ENCODE peak calls at places on chromosomes 6 and 20, in five cellular contexts. One of them, this sample, is unnamed.

GRCh38 chr6:5109436-5109835 is 24.3 kb downstream of the PPP1R3G start:
- DNase-seq in lower lobe of right lung: no peak
- DNase-seq in sigmoid colon: peak; percentile 39
- DNase-seq in body of pancreas: no peak
- DNase-seq in GM23248: no peak
- DNase-seq in this sample: no peak

GRCh38 chr6:125346143-125346925 is 44.6 kb upstream of the HDDC2 start:
- DNase-seq in lower lobe of right lung: no peak
- DNase-seq in sigmoid colon: no peak
- DNase-seq in body of pancreas: no peak
- DNase-seq in GM23248: no peak
- DNase-seq in this sample: no peak

GRCh38 chr6:119749341-119749740 is 399.8 kb upstream of the MAN1A1 start:
- DNase-seq in lower lobe of right lung: no peak
- DNase-seq in sigmoid colon: no peak
- DNase-seq in body of pancreas: no peak
- DNase-seq in GM23248: no peak
- DNase-seq in this sample: no peak

GRCh38 chr6:22828179-22829062 is 259.1 kb downstream of the HDGFL1 start:
- DNase-seq in lower lobe of right lung: no peak
- DNase-seq in sigmoid colon: no peak
- DNase-seq in body of pancreas: peak; percentile 62
- DNase-seq in GM23248: peak; percentile 91
- DNase-seq in this sample: no peak

GRCh38 chr6:10424005-10424404 is 9.1 kb upstream of the TFAP2A start:
- DNase-seq in lower lobe of right lung: no peak
- DNase-seq in sigmoid colon: no peak
- DNase-seq in body of pancreas: no peak
- DNase-seq in GM23248: no peak
- DNase-seq in this sample: no peak

GRCh38 chr20:1427457-1428054 is 34.7 kb upstream of the FKBP1A start:
- DNase-seq in lower lobe of right lung: no peak
- DNase-seq in sigmoid colon: no peak
- DNase-seq in body of pancreas: no peak
- DNase-seq in GM23248: peak; percentile 18
- DNase-seq in this sample: no peak

GRCh38 chr6:27188206-27188884 is 59.2 kb upstream of the PRSS16 start:
- DNase-seq in lower lobe of right lung: peak; percentile 59
- DNase-seq in sigmoid colon: peak; percentile 76
- DNase-seq in body of pancreas: peak; percentile 46
- DNase-seq in GM23248: peak; percentile 91
- DNase-seq in this sample: no peak

GRCh38 chr6:141133346-141133745 is 999.4 kb upstream of the GJE1 start:
- DNase-seq in lower lobe of right lung: no peak
- DNase-seq in sigmoid colon: no peak
- DNase-seq in body of pancreas: no peak
- DNase-seq in GM23248: no peak
- DNase-seq in this sample: no peak

GRCh38 chr20:35884541-35884865 is 69.8 kb downstream of the SCAND1 start:
- DNase-seq in lower lobe of right lung: no peak
- DNase-seq in sigmoid colon: no peak
- DNase-seq in body of pancreas: no peak
- DNase-seq in GM23248: no peak
- DNase-seq in this sample: no peak

GRCh38 chr20:2108987-2109386 is 7.4 kb downstream of the STK35 start:
- DNase-seq in lower lobe of right lung: no peak
- DNase-seq in sigmoid colon: no peak
- DNase-seq in body of pancreas: no peak
- DNase-seq in GM23248: peak; percentile 90
- DNase-seq in this sample: no peak

GRCh38 chr20:25090492-25091429 is 8.8 kb upstream of the VSX1 start:
- DNase-seq in lower lobe of right lung: no peak
- DNase-seq in sigmoid colon: no peak
- DNase-seq in body of pancreas: no peak
- DNase-seq in GM23248: no peak
- DNase-seq in this sample: peak; percentile 39

GRCh38 chr6:66913657-66914056 is 1206.6 kb upstream of the EYS start:
- DNase-seq in lower lobe of right lung: no peak
- DNase-seq in sigmoid colon: no peak
- DNase-seq in body of pancreas: no peak
- DNase-seq in GM23248: no peak
- DNase-seq in this sample: no peak

GRCh38 chr20:3749689-3750639 is 17.5 kb downstream of the HSPA12B start:
- DNase-seq in lower lobe of right lung: peak; percentile 63
- DNase-seq in sigmoid colon: peak; percentile 66
- DNase-seq in body of pancreas: peak; percentile 58
- DNase-seq in GM23248: no peak
- DNase-seq in this sample: no peak

GRCh38 chr20:50115591-50116367 is 2.8 kb upstream of the UBE2V1 start:
- DNase-seq in lower lobe of right lung: peak; percentile 97
- DNase-seq in sigmoid colon: peak; percentile 99
- DNase-seq in body of pancreas: peak; percentile 97
- DNase-seq in GM23248: peak; percentile 100
- DNase-seq in this sample: peak; percentile 100

GRCh38 chr6:144033816-144034540 is 25.9 kb upstream of the PLAGL1 start:
- DNase-seq in lower lobe of right lung: no peak
- DNase-seq in sigmoid colon: no peak
- DNase-seq in body of pancreas: no peak
- DNase-seq in GM23248: peak; percentile 94
- DNase-seq in this sample: no peak

GRCh38 chr20:9886227-9886626 is 47.4 kb upstream of the PAK5 start:
- DNase-seq in lower lobe of right lung: no peak
- DNase-seq in sigmoid colon: no peak
- DNase-seq in body of pancreas: no peak
- DNase-seq in GM23248: peak; percentile 2
- DNase-seq in this sample: no peak

GRCh38 chr6:156205678-156206077 is 571.5 kb upstream of the ARID1B start:
- DNase-seq in lower lobe of right lung: no peak
- DNase-seq in sigmoid colon: no peak
- DNase-seq in body of pancreas: no peak
- DNase-seq in GM23248: no peak
- DNase-seq in this sample: no peak

GRCh38 chr6:111997078-111997862 is 56.6 kb upstream of the CCN6 start:
- DNase-seq in lower lobe of right lung: peak; percentile 83
- DNase-seq in sigmoid colon: peak; percentile 93
- DNase-seq in body of pancreas: peak; percentile 73
- DNase-seq in GM23248: peak; percentile 89
- DNase-seq in this sample: peak; percentile 83

GRCh38 chr20:21693322-21693721 is 12.1 kb upstream of the PAX1 start:
- DNase-seq in lower lobe of right lung: no peak
- DNase-seq in sigmoid colon: no peak
- DNase-seq in body of pancreas: no peak
- DNase-seq in GM23248: no peak
- DNase-seq in this sample: no peak

GRCh38 chr6:55082021-55082420 is 92.3 kb upstream of the HCRTR2 start:
- DNase-seq in lower lobe of right lung: no peak
- DNase-seq in sigmoid colon: no peak
- DNase-seq in body of pancreas: no peak
- DNase-seq in GM23248: no peak
- DNase-seq in this sample: no peak

GRCh38 chr6:13014551-13015378 is 298.2 kb downstream of the PHACTR1 start:
- DNase-seq in lower lobe of right lung: peak; percentile 62
- DNase-seq in sigmoid colon: no peak
- DNase-seq in body of pancreas: peak; percentile 68
- DNase-seq in GM23248: peak; percentile 22
- DNase-seq in this sample: no peak

GRCh38 chr6:354631-355280 is 36.8 kb upstream of the IRF4 start:
- DNase-seq in lower lobe of right lung: peak; percentile 49
- DNase-seq in sigmoid colon: peak; percentile 63
- DNase-seq in body of pancreas: no peak
- DNase-seq in GM23248: no peak
- DNase-seq in this sample: no peak

GRCh38 chr20:44807051-44807683 is 3.2 kb downstream of the RIMS4 start:
- DNase-seq in lower lobe of right lung: no peak
- DNase-seq in sigmoid colon: no peak
- DNase-seq in body of pancreas: no peak
- DNase-seq in GM23248: no peak
- DNase-seq in this sample: peak; percentile 73

GRCh38 chr20:44803383-44803941 is 6.9 kb downstream of the RIMS4 start:
- DNase-seq in lower lobe of right lung: no peak
- DNase-seq in sigmoid colon: no peak
- DNase-seq in body of pancreas: no peak
- DNase-seq in GM23248: peak; percentile 10
- DNase-seq in this sample: peak; percentile 75

GRCh38 chr20:44807684-44808056 is 2.7 kb downstream of the RIMS4 start:
- DNase-seq in lower lobe of right lung: no peak
- DNase-seq in sigmoid colon: no peak
- DNase-seq in body of pancreas: no peak
- DNase-seq in GM23248: no peak
- DNase-seq in this sample: peak; percentile 28

GRCh38 chr20:44805335-44805734 is 5.0 kb downstream of the RIMS4 start:
- DNase-seq in lower lobe of right lung: no peak
- DNase-seq in sigmoid colon: no peak
- DNase-seq in body of pancreas: no peak
- DNase-seq in GM23248: no peak
- DNase-seq in this sample: peak; percentile 53

DNA sequence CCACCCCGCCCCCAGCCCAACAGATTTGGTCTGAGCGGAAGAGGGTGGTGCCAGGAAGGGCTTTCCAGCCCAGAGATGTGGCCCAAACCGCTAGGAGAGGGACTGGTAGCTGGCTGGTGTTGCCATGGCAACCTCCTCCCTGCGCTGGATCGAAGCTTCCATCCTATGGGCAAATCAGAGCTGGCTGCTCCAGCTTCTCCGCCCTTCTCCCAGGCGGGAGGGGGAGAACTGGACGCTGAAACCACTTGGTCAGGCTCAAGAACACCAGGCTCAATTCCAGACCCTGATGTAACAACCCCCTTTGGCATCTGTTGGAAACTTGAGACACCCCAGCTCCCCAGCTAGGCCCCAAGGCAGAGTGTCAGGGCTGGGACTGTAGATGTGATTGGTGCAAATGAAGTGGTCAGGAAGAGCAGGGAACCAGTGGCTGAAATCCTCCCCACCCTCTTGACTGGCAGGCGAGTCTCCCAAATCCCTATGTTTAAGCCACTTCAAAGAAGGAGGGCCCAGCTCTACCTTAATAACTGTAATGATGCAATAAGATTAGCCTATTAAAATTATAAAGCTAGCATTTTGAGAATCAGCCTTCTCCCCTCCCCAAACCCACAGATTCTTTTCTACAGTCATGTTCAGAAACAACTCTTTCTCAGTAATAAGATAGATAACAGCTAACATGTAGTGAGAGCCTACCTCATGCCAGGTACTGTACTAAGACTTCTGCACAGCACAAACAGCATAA is 4.2 kb downstream of the RIMS4 start:
- DNase-seq in lower lobe of right lung: peak; percentile 81
- DNase-seq in sigmoid colon: peak; percentile 77
- DNase-seq in body of pancreas: no peak
- DNase-seq in GM23248: peak; percentile 42
- DNase-seq in this sample: peak; percentile 81
- H3K36me3 ChIP-seq in lower lobe of right lung: no peaks in the 10 kb centered on the region
- H3K36me3 ChIP-seq in sigmoid colon: no peaks in the 10 kb centered on the region
- H3K36me3 ChIP-seq in body of pancreas: no peaks in the 10 kb centered on the region
- H3K36me3 ChIP-seq in GM23248: no peaks in the 10 kb centered on the region
- H3K36me3 ChIP-seq in this sample: no peaks in the 10 kb centered on the region

GRCh38 chr6:3196770-3197169 is 30.7 kb downstream of the TUBB2B start:
- DNase-seq in lower lobe of right lung: no peak
- DNase-seq in sigmoid colon: no peak
- DNase-seq in body of pancreas: no peak
- DNase-seq in GM23248: no peak
- DNase-seq in this sample: no peak

GRCh38 chr6:3194535-3195376 is 32.7 kb downstream of the TUBB2B start:
- DNase-seq in lower lobe of right lung: no peak
- DNase-seq in sigmoid colon: no peak
- DNase-seq in body of pancreas: no peak
- DNase-seq in GM23248: no peak
- DNase-seq in this sample: no peak

GRCh38 chr6:3195695-3196497 is 31.6 kb downstream of the TUBB2B start:
- DNase-seq in lower lobe of right lung: no peak
- DNase-seq in sigmoid colon: no peak
- DNase-seq in body of pancreas: no peak
- DNase-seq in GM23248: peak; percentile 18
- DNase-seq in this sample: no peak

GRCh38 chr6:3193102-3193837 is 34.2 kb downstream of the TUBB2B start:
- DNase-seq in lower lobe of right lung: no peak
- DNase-seq in sigmoid colon: no peak
- DNase-seq in body of pancreas: no peak
- DNase-seq in GM23248: no peak
- DNase-seq in this sample: no peak

DNA sequence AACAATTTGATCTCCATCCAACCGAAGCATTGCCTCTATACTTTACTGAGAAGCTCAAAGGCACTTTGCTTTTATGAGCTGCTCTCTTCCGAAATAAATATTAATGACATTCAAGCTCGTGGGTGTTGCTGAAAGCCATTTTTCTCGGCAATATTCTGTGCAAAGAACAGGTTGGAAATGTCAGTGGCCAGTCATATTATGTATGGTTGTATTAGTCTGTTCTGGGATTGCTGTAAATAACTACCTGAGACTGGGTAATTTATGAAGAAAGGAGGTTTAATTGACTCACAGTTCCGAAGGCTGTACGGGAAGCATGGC is 32.1 kb downstream of the TUBB2B start:
- DNase-seq in lower lobe of right lung: no peak
- DNase-seq in sigmoid colon: no peak
- DNase-seq in body of pancreas: no peak
- DNase-seq in GM23248: no peak
- DNase-seq in this sample: no peak
- H3K4me3 ChIP-seq in lower lobe of right lung: no peak overlapping the region
- H3K4me3 ChIP-seq in sigmoid colon: no peak overlapping the region
- H3K4me3 ChIP-seq in body of pancreas: no peak overlapping the region
- H3K4me3 ChIP-seq in GM23248: no peak overlapping the region
- H3K4me3 ChIP-seq in this sample: no peak overlapping the region

DNA sequence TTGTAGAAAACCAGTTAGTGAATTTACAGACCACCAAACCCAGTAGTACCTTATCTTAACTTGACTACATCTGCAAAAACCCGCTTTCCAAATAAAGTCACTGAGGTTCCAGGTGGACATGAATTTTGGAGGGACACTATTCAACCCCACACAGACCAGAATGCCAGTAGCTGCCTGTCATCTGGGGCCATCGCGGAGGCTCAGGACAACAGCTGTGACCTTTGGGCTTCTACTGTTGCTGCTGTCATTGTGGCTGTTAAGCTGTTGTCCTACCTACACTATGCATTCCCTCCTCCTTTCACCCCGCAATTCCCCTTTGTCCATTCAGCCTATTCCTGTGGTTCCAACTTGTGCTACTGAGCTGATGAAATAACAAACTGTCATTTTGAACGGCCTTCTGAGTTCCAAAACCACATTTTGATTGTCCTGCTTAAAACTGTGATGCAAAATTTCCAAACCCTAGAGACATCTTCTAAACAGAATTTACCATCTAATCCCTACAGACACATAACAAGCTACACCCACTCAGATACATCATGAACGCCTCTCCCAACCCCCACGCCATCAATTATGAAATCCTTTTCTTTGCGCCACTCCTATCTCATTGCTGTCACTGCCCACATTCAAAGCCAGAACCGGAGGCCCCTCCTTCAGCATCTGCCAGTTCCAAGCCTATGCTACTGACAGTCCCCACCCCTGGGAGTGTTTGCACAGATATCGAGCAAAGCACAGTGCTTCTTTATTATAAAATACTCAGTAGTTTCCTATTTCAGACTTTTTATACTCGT is 125.0 kb downstream of the C6orf118 start:
- DNase-seq in lower lobe of right lung: no peak
- DNase-seq in sigmoid colon: no peak
- DNase-seq in body of pancreas: no peak
- DNase-seq in GM23248: peak; percentile 72
- DNase-seq in this sample: no peak
- H3K27ac ChIP-seq in lower lobe of right lung: no peak overlapping the region
- H3K27ac ChIP-seq in sigmoid colon: no peak overlapping the region
- H3K27ac ChIP-seq in body of pancreas: no peak overlapping the region
- H3K27ac ChIP-seq in GM23248: peak overlapping the region; percentile 58
- H3K27ac ChIP-seq in this sample: no peak overlapping the region

GRCh38 chr20:62812907-62813200 is 4.0 kb upstream of the COL9A3 start:
- DNase-seq in lower lobe of right lung: no peak
- DNase-seq in sigmoid colon: no peak
- DNase-seq in body of pancreas: no peak
- DNase-seq in GM23248: no peak
- DNase-seq in this sample: peak; percentile 84
- H3K36me3 ChIP-seq in lower lobe of right lung: peaks cover 60% of the 10 kb centered on the region
- H3K36me3 ChIP-seq in sigmoid colon: peaks cover 61% of the 10 kb centered on the region
- H3K36me3 ChIP-seq in body of pancreas: peaks cover 24% of the 10 kb centered on the region
- H3K36me3 ChIP-seq in GM23248: peaks cover 9% of the 10 kb centered on the region
- H3K36me3 ChIP-seq in this sample: peaks cover 48% of the 10 kb centered on the region

This sample was measured in RWPE2.